ENCODE peak calls at places on chromosome 17, in eight cellular contexts. One of them, this sample, is unnamed.

GRCh38 chr17:13266596-13266995 is 248.8 kb upstream of the ELAC2 start:
- DNase-seq in posterior vena cava: no peak
- DNase-seq in sigmoid colon: no peak
- DNase-seq in esophagus squamous epithelium: no peak
- DNase-seq in retina: no peak
- DNase-seq in CMK: no peak
- DNase-seq in heart right ventricle: no peak
- DNase-seq in NCI-H1105: no peak
- DNase-seq in this sample: no peak

GRCh38 chr17:48492401-48493298 is 38.2 kb downstream of the HOXB1 start:
- DNase-seq in posterior vena cava: peak
- DNase-seq in sigmoid colon: peak
- DNase-seq in esophagus squamous epithelium: no peak
- DNase-seq in retina: peak
- DNase-seq in CMK: no peak
- DNase-seq in heart right ventricle: peak
- DNase-seq in NCI-H1105: peak
- DNase-seq in this sample: peak

GRCh38 chr17:55432358-55433028 is 10.9 kb upstream of the MMD start:
- DNase-seq in posterior vena cava: no peak
- DNase-seq in sigmoid colon: no peak
- DNase-seq in esophagus squamous epithelium: no peak
- DNase-seq in retina: no peak
- DNase-seq in CMK: no peak
- DNase-seq in heart right ventricle: no peak
- DNase-seq in NCI-H1105: no peak
- DNase-seq in this sample: no peak

GRCh38 chr17:1625507-1626080 is 3.0 kb downstream of the SLC43A2 start:
- DNase-seq in posterior vena cava: no peak
- DNase-seq in sigmoid colon: no peak
- DNase-seq in esophagus squamous epithelium: no peak
- DNase-seq in retina: no peak
- DNase-seq in CMK: no peak
- DNase-seq in heart right ventricle: no peak
- DNase-seq in NCI-H1105: no peak
- DNase-seq in this sample: no peak

GRCh38 chr17:63911657-63912100 is 621 bp upstream of the CSHL1 start:
- DNase-seq in posterior vena cava: peak
- DNase-seq in sigmoid colon: no peak
- DNase-seq in esophagus squamous epithelium: no peak
- DNase-seq in retina: peak
- DNase-seq in CMK: no peak
- DNase-seq in heart right ventricle: no peak
- DNase-seq in NCI-H1105: no peak
- DNase-seq in this sample: peak

GRCh38 chr17:77131919-77132318 is 8.8 kb upstream of the SEC14L1 start:
- DNase-seq in posterior vena cava: no peak
- DNase-seq in sigmoid colon: no peak
- DNase-seq in esophagus squamous epithelium: no peak
- DNase-seq in retina: no peak
- DNase-seq in CMK: no peak
- DNase-seq in heart right ventricle: no peak
- DNase-seq in NCI-H1105: no peak
- DNase-seq in this sample: no peak

GRCh38 chr17:48546187-48546923 is 1.4 kb upstream of the HOXB2 start:
- DNase-seq in posterior vena cava: no peak
- DNase-seq in sigmoid colon: peak
- DNase-seq in esophagus squamous epithelium: no peak
- DNase-seq in retina: peak
- DNase-seq in CMK: no peak
- DNase-seq in heart right ventricle: no peak
- DNase-seq in NCI-H1105: no peak
- DNase-seq in this sample: no peak

GRCh38 chr17:4497101-4497824 is 1.4 kb upstream of the SPNS2 start:
- DNase-seq in posterior vena cava: no peak
- DNase-seq in sigmoid colon: no peak
- DNase-seq in esophagus squamous epithelium: no peak
- DNase-seq in retina: no peak
- DNase-seq in CMK: no peak
- DNase-seq in heart right ventricle: no peak
- DNase-seq in NCI-H1105: no peak
- DNase-seq in this sample: no peak

GRCh38 chr17:43431741-43432523 is 33.1 kb downstream of the ARL4D start:
- DNase-seq in posterior vena cava: peak
- DNase-seq in sigmoid colon: peak
- DNase-seq in esophagus squamous epithelium: no peak
- DNase-seq in retina: no peak
- DNase-seq in CMK: no peak
- DNase-seq in heart right ventricle: no peak
- DNase-seq in NCI-H1105: peak
- DNase-seq in this sample: no peak

GRCh38 chr17:56172517-56172982 is 19.3 kb downstream of the ANKFN1 start:
- DNase-seq in posterior vena cava: no peak
- DNase-seq in sigmoid colon: peak
- DNase-seq in esophagus squamous epithelium: no peak
- DNase-seq in retina: no peak
- DNase-seq in CMK: no peak
- DNase-seq in heart right ventricle: no peak
- DNase-seq in NCI-H1105: no peak
- DNase-seq in this sample: no peak

GRCh38 chr17:42531455-42532354 is 4.3 kb upstream of the NAGLU start:
- DNase-seq in posterior vena cava: peak
- DNase-seq in sigmoid colon: peak
- DNase-seq in esophagus squamous epithelium: no peak
- DNase-seq in retina: peak
- DNase-seq in CMK: no peak
- DNase-seq in heart right ventricle: peak
- DNase-seq in NCI-H1105: peak
- DNase-seq in this sample: peak

GRCh38 chr17:33858121-33858520 is 397.0 kb upstream of the CCL2 start:
- DNase-seq in posterior vena cava: no peak
- DNase-seq in sigmoid colon: no peak
- DNase-seq in esophagus squamous epithelium: no peak
- DNase-seq in retina: no peak
- DNase-seq in CMK: no peak
- DNase-seq in heart right ventricle: no peak
- DNase-seq in NCI-H1105: no peak
- DNase-seq in this sample: no peak

GRCh38 chr17:7034955-7035590 is 742 bp upstream of the SLC16A13 start:
- DNase-seq in posterior vena cava: no peak
- DNase-seq in sigmoid colon: no peak
- DNase-seq in esophagus squamous epithelium: no peak
- DNase-seq in retina: no peak
- DNase-seq in CMK: no peak
- DNase-seq in heart right ventricle: no peak
- DNase-seq in NCI-H1105: no peak
- DNase-seq in this sample: no peak

GRCh38 chr17:59423137-59423703 is 91.8 kb downstream of the YPEL2 start:
- DNase-seq in posterior vena cava: peak
- DNase-seq in sigmoid colon: peak
- DNase-seq in esophagus squamous epithelium: no peak
- DNase-seq in retina: no peak
- DNase-seq in CMK: no peak
- DNase-seq in heart right ventricle: peak
- DNase-seq in NCI-H1105: no peak
- DNase-seq in this sample: no peak

GRCh38 chr17:79922161-79922569 is 82.9 kb upstream of the CBX4 start:
- DNase-seq in posterior vena cava: no peak
- DNase-seq in sigmoid colon: no peak
- DNase-seq in esophagus squamous epithelium: no peak
- DNase-seq in retina: no peak
- DNase-seq in CMK: no peak
- DNase-seq in heart right ventricle: no peak
- DNase-seq in NCI-H1105: no peak
- DNase-seq in this sample: no peak

GRCh38 chr17:17729620-17730249 is 48.5 kb downstream of the RAI1 start:
- DNase-seq in posterior vena cava: no peak
- DNase-seq in sigmoid colon: no peak
- DNase-seq in esophagus squamous epithelium: no peak
- DNase-seq in retina: no peak
- DNase-seq in CMK: no peak
- DNase-seq in heart right ventricle: no peak
- DNase-seq in NCI-H1105: peak
- DNase-seq in this sample: no peak

This sample was measured in cardiac septum.